ENCODE peak calls at places on chromosomes 3 and 15, in nine cellular contexts. F is HepG2; H is H9; Y is CD4-positive, alpha-beta T cell; C is osteocyte; L is AG09309; I is AG04450; X is cardiac muscle cell; J is foreskin fibroblast. D is an unnamed sample.

GRCh38 chr3:123750659-123751420 is 133.3 kb downstream of the MYLK start:
- DNase-seq in I (peak), J (peak), C (no peak), L (peak), Y (no peak), F (peak), H (peak), X (peak), D (no peak)

GRCh38 chr15:92693922-92694331 is 38.4 kb upstream of the FAM174B start:
- DNase-seq in Y (no peak), X (peak), I (no peak), L (no peak), H (peak), F (peak), J (no peak), C (no peak), D (no peak)

GRCh38 chr3:107045791-107046190 is 331.4 kb upstream of the CCDC54 start:
- DNase-seq in X (no peak), J (no peak), C (no peak), I (no peak), H (no peak), L (no peak), Y (no peak), F (no peak), D (no peak)

GRCh38 chr3:197795200-197795599 is 4.1 kb downstream of the LRCH3 start:
- DNase-seq in H (no peak), J (peak), C (no peak), F (peak), I (no peak), Y (no peak), L (peak), X (peak), D (no peak)

GRCh38 chr15:52558196-52558595 is 10.6 kb downstream of the ARPP19 start:
- DNase-seq in I (no peak), Y (peak), L (no peak), H (no peak), F (no peak), J (peak), X (peak), C (no peak), D (no peak)

GRCh38 chr3:52891164-52891563 is 6.2 kb downstream of the STIMATE start:
- DNase-seq in X (no peak), L (no peak), I (no peak), F (no peak), H (no peak), J (no peak), Y (no peak), C (peak), D (no peak)

GRCh38 chr15:64686130-64686735 is 89.2 kb downstream of the RBPMS2 start:
- DNase-seq in I (no peak), F (peak), L (no peak), Y (no peak), J (peak), C (no peak), H (peak), X (peak), D (no peak)

GRCh38 chr3:112686360-112686759 is 45.4 kb upstream of the CCDC80 start:
- DNase-seq in I (no peak), Y (no peak), J (no peak), F (no peak), H (no peak), X (no peak), L (no peak), C (no peak), D (no peak)

GRCh38 chr3:151660890-151661289 is 72.8 kb upstream of the AADACL2 start:
- DNase-seq in H (no peak), J (peak), C (no peak), X (peak), I (no peak), Y (no peak), F (no peak), L (no peak), D (no peak)

GRCh38 chr3:36988336-36988735 is 4.6 kb downstream of the EPM2AIP1 start:
- DNase-seq in L (no peak), F (no peak), I (no peak), C (no peak), H (no peak), Y (no peak), J (no peak), X (no peak), D (no peak)

GRCh38 chr3:131216801-131217200 is 164.8 kb upstream of the NUDT16 start:
- DNase-seq in J (peak), H (peak), L (no peak), F (peak), C (no peak), I (no peak), Y (no peak), X (peak), D (no peak)

GRCh38 chr3:14853280-14853956 is 34.7 kb downstream of the FGD5 start:
- DNase-seq in L (no peak), H (no peak), J (peak), F (no peak), C (no peak), X (no peak), Y (no peak), I (no peak), D (no peak)

GRCh38 chr3:14861031-14861430 is 42.3 kb downstream of the FGD5 start:
- DNase-seq in J (no peak), I (no peak), Y (no peak), X (peak), F (no peak), L (no peak), C (no peak), H (no peak), D (no peak)

GRCh38 chr3:14858105-14858504 is 39.3 kb downstream of the FGD5 start:
- DNase-seq in L (no peak), H (no peak), F (no peak), J (no peak), I (no peak), C (no peak), Y (no peak), X (no peak), D (no peak)

GRCh38 chr3:14861451-14862302 is 42.9 kb downstream of the FGD5 start:
- DNase-seq in F (no peak), C (no peak), J (no peak), H (no peak), X (no peak), Y (no peak), I (no peak), L (no peak), D (no peak)

GRCh38 chr3:14857506-14857905 is 38.7 kb downstream of the FGD5 start:
- DNase-seq in J (no peak), H (no peak), F (no peak), L (no peak), X (no peak), C (no peak), I (no peak), Y (no peak), D (no peak)
- TF ChIP-seq CTCF in J (no peak), H (peak), F (peak), L (no peak), X (no peak), C (no peak), I (no peak), Y (no peak), D (no peak)

GRCh38 chr15:71934446-71934845 is 124.1 kb downstream of the NR2E3 start:
- DNase-seq in H (no peak), J (no peak), C (no peak), L (no peak), I (no peak), F (no peak), X (no peak), Y (no peak), D (no peak)
- TF ChIP-seq CTCF in H (no peak), J (no peak), C (no peak), L (no peak), I (no peak), F (no peak), X (no peak), Y (no peak), D (no peak)

GRCh38 chr3:39727415-39727814 is 82.0 kb upstream of the MYRIP start:
- DNase-seq in L (no peak), J (no peak), H (no peak), C (no peak), X (peak), Y (no peak), I (no peak), F (no peak), D (no peak)
- TF ChIP-seq CTCF in L (peak), J (no peak), H (peak), C (no peak), X (no peak), Y (no peak), I (no peak), F (peak), D (no peak)

DNA sequence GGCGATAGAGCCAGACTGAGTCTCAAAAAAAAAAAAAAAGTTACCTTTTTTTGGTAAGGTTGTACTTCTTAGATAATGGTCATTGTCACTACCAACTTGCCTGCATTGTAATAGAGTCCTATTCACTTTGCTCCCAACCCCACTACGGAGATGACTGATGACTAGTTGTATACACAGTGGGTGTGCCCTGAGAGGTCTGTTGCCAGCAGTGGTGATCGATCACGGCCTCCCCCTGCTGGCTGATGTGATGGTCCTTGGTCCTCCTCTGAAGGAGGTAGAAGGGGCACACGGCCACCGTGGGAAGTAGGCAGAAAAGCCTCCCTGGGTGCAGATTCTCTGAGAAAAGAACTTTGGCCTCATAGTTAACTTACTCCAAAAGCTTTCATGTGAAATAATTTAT is 10.7 kb downstream of the GCNT3 start:
- DNase-seq in F (peak), I (no peak), L (no peak), X (peak), H (peak), Y (no peak), J (peak), C (no peak), D (no peak)
- TF ChIP-seq CTCF in F (peak), I (peak), L (peak), X (peak), H (peak), Y (no peak), J (peak), C (peak), D (peak)

GRCh38 chr3:148991219-148992026 is at the start of gene GYG1:
- DNase-seq in Y (peak), F (peak), H (peak), C (peak), I (peak), L (peak), X (peak), J (peak), D (peak)
- TF ChIP-seq CTCF in Y (peak), F (peak), H (peak), C (peak), I (peak), L (peak), X (peak), J (peak), D (peak)

GRCh38 chr3:57848177-57848738 is 92.1 kb downstream of the SLMAP start:
- DNase-seq in Y (no peak), X (no peak), F (no peak), I (no peak), J (no peak), H (no peak), C (no peak), L (no peak), D (no peak)
- TF ChIP-seq CTCF in Y (peak), X (no peak), F (no peak), I (no peak), J (no peak), H (no peak), C (no peak), L (no peak), D (no peak)